ENCODE peak calls at places on chromosomes 11 and 22, in four cellular contexts. One of them, this sample, is unnamed. For H3K4me1, the result is how much of the 10 kb centered on the place peaks cover.

GRCh38 chr11:119671048-119671447 is 58.0 kb downstream of the NECTIN1 start:
- DNase-seq in A549: no peak
- DNase-seq in ovary: peak
- DNase-seq in PC-3: no peak
- DNase-seq in this sample: no peak

GRCh38 chr11:7348432-7349298 is 97.0 kb downstream of the SYT9 start:
- DNase-seq in A549: no peak
- DNase-seq in ovary: no peak
- DNase-seq in PC-3: peak
- DNase-seq in this sample: no peak

GRCh38 chr11:8296872-8297271 is 33.2 kb upstream of the LMO1 start:
- DNase-seq in PC-3: no peak
- DNase-seq in A549: no peak
- DNase-seq in ovary: no peak
- DNase-seq in this sample: no peak

GRCh38 chr11:2803186-2804057 is 82.2 kb downstream of the CDKN1C start:
- DNase-seq in PC-3: no peak
- DNase-seq in ovary: peak
- DNase-seq in A549: no peak
- DNase-seq in this sample: peak

GRCh38 chr11:2655834-2656622 is 43.8 kb downstream of the KCNQ1OT1 start:
- DNase-seq in A549: peak
- DNase-seq in PC-3: peak
- DNase-seq in ovary: no peak
- DNase-seq in this sample: no peak

GRCh38 chr22:19477321-19478085 is 1.5 kb downstream of the UFD1 start:
- DNase-seq in A549: no peak
- DNase-seq in ovary: no peak
- DNase-seq in PC-3: peak
- DNase-seq in this sample: no peak

GRCh38 chr22:25509391-25509791 is 55.1 kb upstream of the GRK3 start:
- DNase-seq in PC-3: no peak
- DNase-seq in A549: no peak
- DNase-seq in ovary: no peak
- DNase-seq in this sample: peak

GRCh38 chr11:28697920-28698827 is 590.0 kb downstream of the METTL15 start:
- DNase-seq in ovary: peak
- DNase-seq in A549: peak
- DNase-seq in PC-3: peak
- DNase-seq in this sample: no peak

GRCh38 chr11:1073261-1073724 is 1.4 kb upstream of the MUC2 start:
- DNase-seq in ovary: peak
- DNase-seq in PC-3: peak
- DNase-seq in A549: peak
- DNase-seq in this sample: no peak

GRCh38 chr11:68935516-68936357 is 32.0 kb downstream of the IGHMBP2 start:
- DNase-seq in PC-3: no peak
- DNase-seq in A549: no peak
- DNase-seq in ovary: no peak
- DNase-seq in this sample: no peak

GRCh38 chr22:22870577-22871398 is 16.8 kb upstream of the IGLL5 start:
- DNase-seq in ovary: no peak
- DNase-seq in PC-3: peak
- DNase-seq in A549: no peak
- DNase-seq in this sample: no peak

GRCh38 chr11:66011239-66011784 is 496 bp upstream of the CST6 start:
- DNase-seq in PC-3: peak
- DNase-seq in A549: no peak
- DNase-seq in ovary: no peak
- DNase-seq in this sample: peak

GRCh38 chr22:33984211-33984610 is 63.9 kb upstream of the LARGE1 start:
- DNase-seq in ovary: no peak
- DNase-seq in A549: no peak
- DNase-seq in PC-3: no peak
- DNase-seq in this sample: no peak

GRCh38 chr11:57155400-57155799 is 26.4 kb upstream of the LRRC55 start:
- DNase-seq in A549: no peak
- DNase-seq in ovary: no peak
- DNase-seq in PC-3: peak
- DNase-seq in this sample: peak

GRCh38 chr11:34284166-34284565 is 73.6 kb downstream of the ABTB2 start:
- DNase-seq in PC-3: no peak
- DNase-seq in A549: no peak
- DNase-seq in ovary: no peak
- DNase-seq in this sample: no peak

GRCh38 chr11:69485337-69486041 is 4.0 kb downstream of the LINC01488 start:
- DNase-seq in ovary: no peak
- DNase-seq in PC-3: no peak
- DNase-seq in A549: no peak
- DNase-seq in this sample: no peak

GRCh38 chr11:57792060-57792541 is 30.5 kb downstream of the CTNND1 start:
- DNase-seq in A549: no peak
- DNase-seq in PC-3: no peak
- DNase-seq in ovary: no peak
- DNase-seq in this sample: no peak

GRCh38 chr11:31214337-31214736 is 155.2 kb downstream of the DCDC1 start:
- DNase-seq in PC-3: no peak
- DNase-seq in ovary: no peak
- DNase-seq in A549: no peak
- DNase-seq in this sample: no peak

GRCh38 chr22:23035557-23036277 is 34.6 kb upstream of the GNAZ start:
- DNase-seq in ovary: no peak
- DNase-seq in PC-3: no peak
- DNase-seq in A549: no peak
- DNase-seq in this sample: no peak

GRCh38 chr22:43652845-43653244 is 159.3 kb downstream of the EFCAB6 start:
- DNase-seq in A549: no peak
- DNase-seq in PC-3: no peak
- DNase-seq in ovary: no peak
- DNase-seq in this sample: no peak

GRCh38 chr22:22810018-22810427 is 77.6 kb upstream of the IGLL5 start:
- DNase-seq in ovary: peak
- DNase-seq in PC-3: no peak
- DNase-seq in A549: peak
- DNase-seq in this sample: no peak

GRCh38 chr22:32810241-32811133 is 9.0 kb downstream of the TIMP3 start:
- DNase-seq in ovary: no peak
- DNase-seq in PC-3: peak
- DNase-seq in A549: no peak
- DNase-seq in this sample: peak

GRCh38 chr22:23856721-23857605 is 712 bp upstream of the SLC2A11 start:
- DNase-seq in ovary: peak
- DNase-seq in A549: no peak
- DNase-seq in PC-3: no peak
- DNase-seq in this sample: no peak

GRCh38 chr11:69216609-69217008 is 60.9 kb downstream of the SMIM38 start:
- DNase-seq in A549: no peak
- DNase-seq in PC-3: no peak
- DNase-seq in ovary: no peak
- DNase-seq in this sample: no peak

GRCh38 chr11:61357894-61358239 is 3.8 kb downstream of the CYB561A3 start:
- DNase-seq in ovary: no peak
- DNase-seq in A549: no peak
- DNase-seq in PC-3: no peak
- DNase-seq in this sample: no peak

GRCh38 chr22:28187612-28188011 is 268.6 kb upstream of the PITPNB start:
- DNase-seq in A549: no peak
- DNase-seq in PC-3: no peak
- DNase-seq in ovary: no peak
- DNase-seq in this sample: no peak

GRCh38 chr11:125407046-125407445 is 89.0 kb downstream of the FEZ1 start:
- DNase-seq in ovary: no peak
- DNase-seq in PC-3: peak
- DNase-seq in A549: no peak
- DNase-seq in this sample: peak

GRCh38 chr11:65493367-65494176 is 5.3 kb upstream of the MALAT1 start:
- DNase-seq in A549: peak
- DNase-seq in ovary: peak
- DNase-seq in PC-3: peak
- DNase-seq in this sample: peak

GRCh38 chr22:19819911-19820879 is 34.5 kb downstream of the GNB1L start:
- DNase-seq in PC-3: no peak
- DNase-seq in A549: no peak
- DNase-seq in ovary: no peak
- DNase-seq in this sample: no peak

GRCh38 chr11:111549869-111550203 is 9.3 kb downstream of the LAYN start:
- DNase-seq in PC-3: no peak
- DNase-seq in ovary: no peak
- DNase-seq in A549: no peak
- DNase-seq in this sample: no peak

GRCh38 chr22:17258015-17258827 is 39.0 kb upstream of the ADA2 start:
- DNase-seq in PC-3: peak
- DNase-seq in ovary: peak
- DNase-seq in A549: no peak
- DNase-seq in this sample: peak

DNA sequence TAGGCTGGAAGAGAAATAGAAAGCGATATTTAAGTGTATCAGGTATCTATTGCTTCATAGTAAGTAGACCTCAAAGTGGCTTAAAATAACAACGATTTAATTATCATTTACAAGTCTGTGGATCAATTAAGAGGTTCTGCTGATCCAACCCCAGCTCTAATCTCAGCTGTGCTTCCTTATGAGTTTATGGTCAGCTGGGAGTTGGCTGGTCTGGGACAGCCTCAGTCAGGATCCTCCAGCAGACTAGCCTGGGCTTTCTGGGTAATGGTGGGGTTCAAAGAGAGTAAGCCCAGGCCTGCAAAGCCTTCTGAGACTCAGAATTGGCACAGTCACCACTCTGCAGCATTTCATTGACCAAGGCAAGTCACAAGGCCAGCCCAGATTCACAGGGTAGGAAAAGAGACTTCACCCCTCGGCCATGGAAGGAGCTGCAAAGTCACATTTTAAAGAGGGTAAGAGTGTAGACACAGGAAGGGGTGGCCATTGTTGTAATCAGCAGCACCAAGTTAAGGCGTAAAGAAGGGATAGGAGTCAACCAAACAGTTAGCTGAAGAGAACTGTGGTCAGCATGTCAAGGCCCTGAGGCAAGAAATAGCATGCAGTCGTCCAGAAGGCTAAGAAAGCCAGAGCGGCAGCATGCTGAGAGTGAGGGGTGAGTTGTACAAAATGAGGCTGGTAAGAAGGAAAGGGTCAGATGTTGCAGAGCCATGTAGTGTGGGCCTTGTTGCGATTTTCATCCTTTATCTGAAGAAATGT is 168.2 kb downstream of the ETS1 start:
- DNase-seq in A549: no peak
- DNase-seq in ovary: no peak
- DNase-seq in PC-3: no peak
- DNase-seq in this sample: no peak
- H3K4me1 ChIP-seq in A549: under half
- H3K4me1 ChIP-seq in ovary: under half
- H3K4me1 ChIP-seq in PC-3: under half
- H3K4me1 ChIP-seq in this sample: under half

GRCh38 chr11:72598901-72599300 is 75.3 kb downstream of the PDE2A start:
- DNase-seq in PC-3: peak
- DNase-seq in ovary: peak
- DNase-seq in A549: peak
- DNase-seq in this sample: no peak
- H3K4me1 ChIP-seq in PC-3: under half
- H3K4me1 ChIP-seq in ovary: under half
- H3K4me1 ChIP-seq in A549: under half
- H3K4me1 ChIP-seq in this sample: under half

DNA sequence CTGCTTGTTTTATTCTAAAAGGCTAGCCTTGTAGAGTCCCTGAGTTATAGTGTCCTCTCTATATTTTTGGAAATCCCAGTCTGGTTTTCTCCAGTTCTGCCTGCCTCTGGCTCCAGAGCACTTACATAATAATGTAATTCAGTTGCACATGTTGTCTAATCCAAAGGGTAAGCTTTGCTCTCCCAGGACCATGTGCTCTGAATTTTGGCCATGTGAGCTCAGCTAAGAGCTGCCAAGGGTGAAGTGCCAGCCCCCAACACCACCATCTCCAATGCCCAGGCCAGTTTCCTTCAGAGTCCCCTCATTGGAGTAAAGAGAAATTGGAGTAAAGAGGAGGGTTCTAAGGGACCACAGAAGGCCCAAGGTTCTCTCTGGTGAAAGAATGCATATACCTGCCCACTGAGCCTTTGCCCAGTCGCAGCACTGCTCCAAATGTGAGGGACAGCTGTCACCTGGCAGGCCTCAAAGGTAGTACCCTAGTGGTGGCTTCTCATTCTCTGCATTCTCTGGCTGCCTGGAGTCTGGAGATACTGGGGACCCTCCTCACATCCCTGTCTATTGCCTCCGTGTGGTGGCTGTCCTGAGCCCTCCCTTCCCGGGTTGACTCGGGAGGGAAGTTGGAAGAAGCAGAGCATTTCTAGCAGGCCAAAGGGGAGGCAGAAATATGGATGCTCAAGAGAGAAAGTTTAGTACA is 4.9 kb downstream of the CRY2 start:
- DNase-seq in ovary: no peak
- DNase-seq in A549: no peak
- DNase-seq in PC-3: no peak
- DNase-seq in this sample: no peak
- H3K4me1 ChIP-seq in ovary: under half
- H3K4me1 ChIP-seq in A549: under half
- H3K4me1 ChIP-seq in PC-3: under half
- H3K4me1 ChIP-seq in this sample: under half

GRCh38 chr11:92596596-92597317 is 372.1 kb downstream of the FAT3 start:
- DNase-seq in ovary: no peak
- DNase-seq in A549: no peak
- DNase-seq in PC-3: no peak
- DNase-seq in this sample: peak

GRCh38 chr11:92589512-92589911 is 364.9 kb downstream of the FAT3 start:
- DNase-seq in A549: no peak
- DNase-seq in PC-3: no peak
- DNase-seq in ovary: no peak
- DNase-seq in this sample: no peak

GRCh38 chr11:92591551-92591950 is 366.9 kb downstream of the FAT3 start:
- DNase-seq in A549: no peak
- DNase-seq in ovary: no peak
- DNase-seq in PC-3: no peak
- DNase-seq in this sample: no peak

GRCh38 chr11:92594251-92594650 is 369.6 kb downstream of the FAT3 start:
- DNase-seq in A549: no peak
- DNase-seq in PC-3: no peak
- DNase-seq in ovary: no peak
- DNase-seq in this sample: no peak
- H3K4me1 ChIP-seq in A549: under half
- H3K4me1 ChIP-seq in PC-3: under half
- H3K4me1 ChIP-seq in ovary: under half
- H3K4me1 ChIP-seq in this sample: under half

DNA sequence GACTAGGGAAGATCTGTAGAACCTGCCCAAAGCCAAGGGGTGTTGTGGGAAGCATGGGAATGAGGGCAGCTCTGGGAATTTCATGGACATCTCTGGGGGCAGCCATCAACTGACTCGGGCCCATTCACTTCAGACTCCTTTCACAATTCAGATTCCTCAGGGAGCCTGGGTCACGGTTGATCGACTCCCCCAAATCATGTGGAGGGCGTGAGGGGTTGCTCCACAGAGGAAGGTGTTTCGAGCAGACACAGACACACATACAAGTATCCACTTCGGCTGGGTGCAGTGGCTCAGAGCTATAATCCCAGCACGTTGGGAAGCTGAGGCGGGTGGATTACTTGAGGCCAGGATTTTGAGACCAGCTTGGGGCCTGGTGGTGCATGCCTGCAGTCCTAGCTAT is 15.7 kb downstream of the STX3 start:
- DNase-seq in PC-3: no peak
- DNase-seq in A549: no peak
- DNase-seq in ovary: no peak
- DNase-seq in this sample: no peak
- H3K4me1 ChIP-seq in PC-3: under half
- H3K4me1 ChIP-seq in A549: under half
- H3K4me1 ChIP-seq in ovary: under half
- H3K4me1 ChIP-seq in this sample: under half

GRCh38 chr22:49192180-49192856 is 635.4 kb downstream of the BRD1 start:
- DNase-seq in PC-3: no peak
- DNase-seq in ovary: no peak
- DNase-seq in A549: no peak
- DNase-seq in this sample: no peak
- H3K4me1 ChIP-seq in PC-3: under half
- H3K4me1 ChIP-seq in ovary: under half
- H3K4me1 ChIP-seq in A549: under half
- H3K4me1 ChIP-seq in this sample: under half

This sample was measured in foreskin keratinocyte.